ENCODE peak calls at places on chromosomes 7 and 10, in nine cellular contexts. F, J, D, H, E, X, Y, U and I are unnamed samples.

GRCh38 chr10:99522511-99523250 is 10.1 kb upstream of the NKX2-3 start:
- DNase-seq in F (no peak), J (no peak), D (no peak), H (no peak), E (no peak), X (no peak), Y (no peak), U (no peak), I (no peak)

GRCh38 chr10:44172883-44173557 is 211.9 kb downstream of the CXCL12 start:
- DNase-seq in F (no peak), J (no peak), D (no peak), H (no peak), E (no peak), X (no peak), Y (no peak), U (no peak), I (no peak)

GRCh38 chr10:119022846-119023552 is 6.5 kb upstream of the NANOS1 start:
- DNase-seq in F (no peak), J (no peak), D (peak; percentile 20), H (no peak), E (no peak), X (peak; percentile 50), Y (no peak), U (peak; percentile 36), I (no peak)

GRCh38 chr7:134995239-134996096 is 9.2 kb downstream of the AGBL3 start:
- DNase-seq in F (no peak), J (no peak), D (no peak), H (no peak), E (peak; percentile 15), X (no peak), Y (no peak), U (no peak), I (no peak)

GRCh38 chr10:124657806-124658205 is 86.4 kb downstream of the FAM53B start:
- DNase-seq in F (no peak), J (no peak), D (peak; percentile 38), H (no peak), E (peak; percentile 35), X (no peak), Y (no peak), U (peak; percentile 57), I (peak; percentile 31)

GRCh38 chr10:18313146-18313542 is 172.9 kb downstream of the CACNB2 start:
- DNase-seq in F (no peak), J (no peak), D (no peak), H (no peak), E (no peak), X (no peak), Y (no peak), U (no peak), I (no peak)

GRCh38 chr7:80136276-80137045 is 1.8 kb downstream of the GNAI1 start:
- DNase-seq in F (no peak), J (no peak), D (no peak), H (no peak), E (no peak), X (no peak), Y (no peak), U (peak; percentile 54), I (no peak)

GRCh38 chr10:96612052-96612830 is 25.4 kb upstream of the TM9SF3 start:
- DNase-seq in F (no peak), J (no peak), D (no peak), H (no peak), E (no peak), X (no peak), Y (no peak), U (no peak), I (no peak)

GRCh38 chr7:44403775-44404174 is 78.4 kb upstream of the CAMK2B start:
- DNase-seq in F (no peak), J (no peak), D (no peak), H (no peak), E (no peak), X (no peak), Y (no peak), U (no peak), I (no peak)

GRCh38 chr7:6261699-6262098 is 10.7 kb downstream of the CYTH3 start:
- DNase-seq in F (no peak), J (no peak), D (no peak), H (no peak), E (no peak), X (no peak), Y (no peak), U (no peak), I (no peak)

GRCh38 chr10:132366499-132366898 is 30.5 kb upstream of the PWWP2B start:
- DNase-seq in F (no peak), J (no peak), D (no peak), H (no peak), E (no peak), X (no peak), Y (no peak), U (no peak), I (no peak)

GRCh38 chr7:65379318-65379717 is 5.7 kb downstream of the ZNF92 start:
- DNase-seq in F (no peak), J (no peak), D (peak; percentile 27), H (no peak), E (no peak), X (no peak), Y (no peak), U (peak; percentile 65), I (peak; percentile 37)

GRCh38 chr7:143394777-143395176 is 13.6 kb downstream of the ZYX start:
- DNase-seq in F (no peak), J (no peak), D (no peak), H (no peak), E (no peak), X (no peak), Y (no peak), U (no peak), I (no peak)

GRCh38 chr10:96972264-96972663 is 140.2 kb downstream of the LCOR start:
- DNase-seq in F (peak; percentile 33), J (no peak), D (no peak), H (no peak), E (no peak), X (no peak), Y (no peak), U (no peak), I (no peak)

GRCh38 chr10:71816421-71816851 is 34.6 kb downstream of the PSAP start:
- DNase-seq in F (no peak), J (no peak), D (no peak), H (no peak), E (no peak), X (no peak), Y (no peak), U (no peak), I (no peak)

GRCh38 chr10:122323941-122324675 is 50.4 kb upstream of the PLEKHA1 start:
- DNase-seq in F (no peak), J (no peak), D (no peak), H (no peak), E (no peak), X (no peak), Y (no peak), U (no peak), I (no peak)

GRCh38 chr7:80699656-80700318 is 61.3 kb downstream of the CD36 start:
- DNase-seq in F (no peak), J (no peak), D (no peak), H (no peak), E (no peak), X (no peak), Y (no peak), U (peak; percentile 48), I (no peak)